ENCODE peak calls at places on chromosomes 5 and 9, in four cellular contexts. C is PC-3, Q is endothelial cell of umbilical vein, S is IMR-90. H is an unnamed sample.

GRCh38 chr9:136900556-136900955 is 14.2 kb downstream of the TRAF2 start:
- DNase-seq in C (no peak), Q (no peak), S (no peak), H (no peak)

GRCh38 chr5:27318701-27319100 is 280.3 kb upstream of the CDH9 start:
- DNase-seq in C (no peak), Q (no peak), S (peak), H (no peak)

GRCh38 chr9:100554935-100555401 is 22.9 kb upstream of the CAVIN4 start:
- DNase-seq in C (no peak), Q (peak), S (peak), H (peak)

GRCh38 chr5:173866249-173867172 is 21.6 kb upstream of the CPEB4 start:
- DNase-seq in C (no peak), Q (no peak), S (no peak), H (no peak)

GRCh38 chr9:129654641-129655040 is 10.8 kb upstream of the PRRX2 start:
- DNase-seq in C (no peak), Q (no peak), S (no peak), H (no peak)

GRCh38 chr9:136013524-136014034 is 52.4 kb upstream of the UBAC1 start:
- DNase-seq in C (no peak), Q (no peak), S (no peak), H (no peak)

GRCh38 chr5:138725153-138725884 is 27.9 kb upstream of the CTNNA1 start:
- DNase-seq in C (peak), Q (peak), S (peak), H (peak)

GRCh38 chr9:121156263-121156731 is 45.4 kb downstream of the RAB14 start:
- DNase-seq in C (peak), Q (peak), S (peak), H (peak)

GRCh38 chr9:105693435-105694275 is 686 bp upstream of the TMEM38B start:
- DNase-seq in C (peak), Q (no peak), S (peak), H (no peak)

GRCh38 chr9:127683723-127684122 is 23.1 kb upstream of the CFAP157 start:
- DNase-seq in C (no peak), Q (no peak), S (peak), H (peak)

GRCh38 chr5:111742595-111742994 is 14.4 kb downstream of the NREP start:
- DNase-seq in C (peak), Q (peak), S (peak), H (peak)

GRCh38 chr5:56480305-56481146 is 247.4 kb upstream of the ANKRD55 start:
- DNase-seq in C (peak), Q (peak), S (peak), H (peak)

GRCh38 chr5:172901012-172901780 is 58.0 kb upstream of the RPL26L1 start:
- DNase-seq in C (no peak), Q (peak), S (peak), H (peak)

GRCh38 chr9:135288941-135289534 is 190.5 kb upstream of the PPP1R26 start:
- DNase-seq in C (no peak), Q (no peak), S (no peak), H (no peak)

GRCh38 chr5:101915559-101915958 is 380.5 kb downstream of the SLCO4C1 start:
- DNase-seq in C (peak), Q (no peak), S (no peak), H (peak)

GRCh38 chr9:75152416-75152815 is 64.1 kb downstream of the OSTF1 start:
- DNase-seq in C (no peak), Q (no peak), S (peak), H (no peak)

GRCh38 chr5:32769711-32770110 is 58.6 kb downstream of the NPR3 start:
- DNase-seq in C (no peak), Q (no peak), S (no peak), H (no peak)

GRCh38 chr9:72665421-72665820 is 144.0 kb downstream of the TMC1 start:
- DNase-seq in C (peak), Q (no peak), S (peak), H (no peak)

GRCh38 chr5:40490464-40491083 is 189.1 kb upstream of the PTGER4 start:
- DNase-seq in C (no peak), Q (no peak), S (no peak), H (no peak)

GRCh38 chr9:134698587-134699342 is 57.2 kb downstream of the COL5A1 start:
- DNase-seq in C (peak), Q (peak), S (peak), H (peak)

GRCh38 chr9:83047839-83048775 is 14.8 kb downstream of the RASEF start:
- DNase-seq in C (peak), Q (no peak), S (peak), H (no peak)

GRCh38 chr9:69036319-69036718 is 767 bp downstream of the FXN start:
- DNase-seq in C (peak), Q (no peak), S (peak), H (peak)

GRCh38 chr9:121274851-121275250 is 6.9 kb downstream of the GSN start:
- DNase-seq in C (no peak), Q (no peak), S (no peak), H (no peak)

GRCh38 chr9:108816037-108816436 is 39.7 kb downstream of the ACTL7B start:
- DNase-seq in C (no peak), Q (peak), S (no peak), H (no peak)

GRCh38 chr9:86034863-86035734 is 64.3 kb downstream of the GOLM1 start:
- DNase-seq in C (peak), Q (peak), S (peak), H (peak)

GRCh38 chr9:15722888-15723287 is 170.0 kb downstream of the CCDC171 start:
- DNase-seq in C (no peak), Q (no peak), S (peak), H (peak)

GRCh38 chr5:82259172-82259800 is 18.9 kb downstream of the RPS23 start:
- DNase-seq in C (peak), Q (peak), S (peak), H (peak)

GRCh38 chr5:6730807-6731206 is 17.6 kb downstream of the TENT4A start:
- DNase-seq in C (no peak), Q (no peak), S (no peak), H (no peak)

GRCh38 chr5:8577792-8578191 is 708.8 kb downstream of the MTRR start:
- DNase-seq in C (peak), Q (no peak), S (peak), H (no peak)

GRCh38 chr5:34585601-34586104 is 70.5 kb upstream of the RAI14 start:
- DNase-seq in C (peak), Q (peak), S (peak), H (peak)

GRCh38 chr9:110995511-110996340 is 42.5 kb downstream of the LPAR1 start:
- DNase-seq in C (no peak), Q (no peak), S (peak), H (no peak)

GRCh38 chr9:108396193-108396592 is 459.6 kb downstream of the ACTL7B start:
- DNase-seq in C (no peak), Q (no peak), S (no peak), H (no peak)

GRCh38 chr5:181243521-181244307 is at the start of gene RACK1:
- DNase-seq in C (peak), Q (peak), S (peak), H (peak)

GRCh38 chr9:33161589-33162132 is 5.5 kb downstream of the B4GALT1 start:
- DNase-seq in C (peak), Q (no peak), S (no peak), H (no peak)

GRCh38 chr9:89354471-89354870 is 36.2 kb downstream of the SECISBP2 start:
- DNase-seq in C (no peak), Q (no peak), S (no peak), H (no peak)

GRCh38 chr5:149423287-149424268 is 44.5 kb upstream of the IL17B start:
- DNase-seq in C (no peak), Q (no peak), S (peak), H (peak)

GRCh38 chr5:173055722-173055982 is 500 bp upstream of the CREBRF start:
- DNase-seq in C (no peak), Q (no peak), S (no peak), H (no peak)

GRCh38 chr5:32390819-32391591 is 53.5 kb downstream of the ZFR start:
- DNase-seq in C (no peak), Q (no peak), S (peak), H (peak)

GRCh38 chr9:104868687-104869404 is 59.1 kb downstream of the ABCA1 start:
- DNase-seq in C (peak), Q (peak), S (peak), H (peak)

GRCh38 chr5:143233020-143233419 is 170.5 kb downstream of the NR3C1 start:
- DNase-seq in C (no peak), Q (no peak), S (peak), H (no peak)

DNA sequence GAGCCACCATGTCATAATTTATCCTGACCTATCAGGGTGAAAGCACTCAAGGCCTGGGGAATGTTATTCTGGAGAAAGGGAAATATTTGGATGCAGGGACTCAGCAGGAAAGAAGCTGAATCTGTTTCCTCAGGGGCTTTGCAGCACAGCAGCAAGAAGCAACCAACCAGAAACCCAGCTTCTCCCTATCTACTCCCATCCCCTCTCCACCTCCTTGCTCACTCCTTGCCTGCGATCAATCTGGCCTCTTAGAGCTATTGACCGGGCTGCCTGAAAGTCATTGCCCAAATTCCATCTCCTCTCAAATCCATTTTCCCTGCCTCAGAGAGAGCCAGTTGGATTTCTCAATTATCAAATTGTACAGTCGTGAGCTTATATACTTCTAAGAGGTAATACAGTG is 542.0 kb upstream of the TRPC7 start:
- DNase-seq in C (no peak), Q (no peak), S (no peak), H (no peak)
- H3K4me3 ChIP-seq in C (no peak), Q (no peak), S (no peak), H (no peak)

GRCh38 chr9:94779693-94780290 is 53.3 kb downstream of the AOPEP start:
- DNase-seq in C (no peak), Q (no peak), S (no peak), H (no peak)
- H3K27ac ChIP-seq in C (no peak), Q (no peak), S (no peak), H (no peak)

DNA sequence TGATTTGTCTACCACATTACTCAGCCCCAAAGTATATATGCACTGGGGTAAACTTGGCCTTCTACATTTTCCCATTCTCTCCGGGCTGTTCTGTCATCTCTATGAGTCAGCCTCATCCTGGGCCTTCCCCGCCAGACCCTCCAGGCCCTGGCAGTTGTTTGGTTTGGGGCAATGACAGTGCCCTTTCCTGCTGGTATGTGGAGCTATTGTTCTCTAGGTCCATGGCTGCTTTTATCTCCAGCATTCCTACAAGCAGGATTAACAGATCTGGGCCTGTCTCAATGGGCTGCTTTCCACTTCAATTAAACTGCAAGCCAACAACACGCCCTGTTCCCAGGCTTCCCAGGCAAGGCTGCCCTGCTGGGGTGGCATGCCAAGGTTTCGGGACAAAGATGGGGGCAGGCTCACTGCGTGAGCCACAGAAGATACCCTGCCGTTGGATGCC is 136.4 kb downstream of the SLIT3 start:
- DNase-seq in C (peak), Q (peak), S (no peak), H (peak)
- TF ChIP-seq CTCF in C (no peak), Q (no peak), S (no peak), H (no peak)

GRCh38 chr5:14157494-14157782 is 14.3 kb downstream of the TRIO start:
- DNase-seq in C (no peak), Q (no peak), S (no peak), H (no peak)

GRCh38 chr5:14155730-14156129 is 12.6 kb downstream of the TRIO start:
- DNase-seq in C (no peak), Q (no peak), S (no peak), H (no peak)

GRCh38 chr5:14158890-14159666 is 15.9 kb downstream of the TRIO start:
- DNase-seq in C (no peak), Q (no peak), S (no peak), H (no peak)

GRCh38 chr5:14155075-14155474 is 11.9 kb downstream of the TRIO start:
- DNase-seq in C (no peak), Q (no peak), S (no peak), H (no peak)

DNA sequence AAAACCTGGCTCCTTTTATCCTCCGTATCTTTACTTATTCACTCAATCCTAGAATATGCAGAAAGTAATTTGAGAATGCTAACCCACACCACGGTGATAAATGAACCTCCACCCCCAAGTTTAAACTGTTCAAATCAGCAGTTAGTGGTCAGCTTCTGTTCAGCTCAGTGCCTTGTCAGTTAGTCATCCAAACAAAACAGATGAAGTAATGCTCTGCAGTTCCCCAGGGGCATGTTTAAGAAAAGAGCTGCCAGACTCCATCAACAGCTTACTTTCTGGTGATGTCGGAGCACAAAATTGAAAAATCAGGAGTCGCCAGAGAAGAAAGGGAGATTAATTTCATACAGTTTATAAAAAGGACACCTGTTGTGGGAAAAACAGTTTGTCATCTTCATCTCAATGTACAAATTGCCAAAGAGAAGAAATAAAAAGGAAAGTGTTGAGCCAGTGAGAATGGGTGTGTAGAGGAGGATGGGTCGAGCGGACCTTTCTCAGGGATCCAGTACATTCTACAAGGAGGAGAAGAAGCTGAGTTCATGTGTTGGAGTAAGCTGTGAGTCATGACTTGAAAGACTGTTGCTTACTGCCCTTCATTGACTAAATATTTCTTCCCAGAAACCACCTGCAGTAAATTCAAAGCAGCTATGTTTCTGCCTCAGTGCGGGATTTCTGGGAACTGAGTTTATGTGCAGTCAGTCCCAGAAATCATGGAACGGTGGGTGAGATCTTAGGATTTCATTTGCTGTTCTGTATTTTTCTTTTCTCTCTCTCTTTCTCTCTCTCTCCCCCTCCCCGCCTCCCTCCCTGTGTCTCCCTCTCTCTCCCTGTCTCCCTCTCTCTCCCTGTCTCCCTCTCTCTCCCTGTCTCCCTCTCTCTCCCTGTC is 13.7 kb downstream of the TRIO start:
- DNase-seq in C (peak), Q (peak), S (peak), H (peak)
- H3K4me3 ChIP-seq in C (peak), Q (peak), S (peak), H (peak)

DNA sequence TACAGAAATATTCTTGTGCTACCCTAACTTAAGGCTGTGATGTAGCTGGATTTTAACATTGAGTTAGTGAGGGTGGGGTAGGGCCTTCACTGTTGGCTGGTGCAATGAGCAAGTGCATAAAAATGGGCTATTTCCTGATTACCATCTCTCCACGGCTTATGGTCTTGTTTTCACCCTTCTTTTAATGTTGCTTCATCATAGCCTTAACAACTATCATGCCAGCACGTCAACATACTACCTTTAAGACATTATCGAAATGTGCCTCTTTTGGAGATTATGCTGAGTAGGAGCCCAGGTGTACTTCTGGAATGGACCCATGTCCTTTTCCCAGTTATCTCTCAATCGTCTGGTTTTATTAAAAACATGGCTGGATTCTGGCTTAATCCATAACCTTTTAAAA is 350.9 kb upstream of the ACTBL2 start:
- DNase-seq in C (no peak), Q (no peak), S (no peak), H (no peak)
- H3K27ac ChIP-seq in C (no peak), Q (no peak), S (no peak), H (no peak)

GRCh38 chr9:23581936-23582335 is 244.1 kb downstream of the ELAVL2 start:
- DNase-seq in C (peak), Q (no peak), S (no peak), H (no peak)
- TF ChIP-seq CTCF in C (no peak), Q (no peak), S (no peak), H (no peak)

GRCh38 chr9:114908796-114909448 is 21.5 kb downstream of the TNFSF8 start:
- DNase-seq in C (peak), Q (no peak), S (peak), H (no peak)

GRCh38 chr9:114908104-114908621 is 22.2 kb downstream of the TNFSF8 start:
- DNase-seq in C (peak), Q (no peak), S (peak), H (no peak)

GRCh38 chr9:114911167-114911821 is 19.1 kb downstream of the TNFSF8 start:
- DNase-seq in C (peak), Q (peak), S (peak), H (no peak)

GRCh38 chr9:114910541-114910940 is 19.9 kb downstream of the TNFSF8 start:
- DNase-seq in C (no peak), Q (no peak), S (no peak), H (no peak)

GRCh38 chr9:114909657-114910056 is 20.7 kb downstream of the TNFSF8 start:
- DNase-seq in C (no peak), Q (no peak), S (no peak), H (no peak)
- H3K4me3 ChIP-seq in C (no peak), Q (no peak), S (no peak), H (no peak)

GRCh38 chr9:693460-694390 is 147.8 kb upstream of the DMRT1 start:
- DNase-seq in C (no peak), Q (peak), S (peak), H (peak)
- H3K27ac ChIP-seq in C (peak), Q (peak), S (peak), H (peak)

H was measured in brain microvascular endothelial cell.